ENCODE peak calls at places on chromosomes 6 and 20, in ten cellular contexts. S is heart right ventricle; J is PC-3; W is psoas muscle; F is naive thymus-derived CD4-positive, alpha-beta T cell; T is tibial nerve; V is body of pancreas; Q is right lobe of liver; C is GM23338; B is hepatocyte. G is an unnamed sample. For H3K4me1 and H3K27me3, the result is how much of the 10 kb centered on the place peaks cover.

GRCh38 chr6:138563650-138564049 is 64.4 kb upstream of the NHSL1 start:
- DNase-seq in J (peak), C (no peak), Q (no peak), S (no peak), V (no peak), T (no peak), W (no peak), B (peak), F (no peak), G (no peak)

GRCh38 chr20:36919715-36920333 is 31.7 kb downstream of the SAMHD1 start:
- DNase-seq in C (peak), J (peak), T (no peak), W (no peak), B (peak), Q (no peak), V (no peak), S (no peak), F (peak), G (peak)

GRCh38 chr6:76418657-76419217 is 346.3 kb upstream of the IMPG1 start:
- DNase-seq in F (no peak), S (no peak), B (no peak), W (no peak), J (no peak), V (no peak), Q (no peak), C (no peak), T (no peak), G (no peak)

GRCh38 chr20:24681634-24682495 is 212.4 kb downstream of the SYNDIG1 start:
- DNase-seq in S (no peak), V (no peak), J (no peak), W (no peak), F (no peak), C (no peak), T (no peak), Q (no peak), B (no peak), G (no peak)

GRCh38 chr20:13325033-13325432 is 104.0 kb downstream of the ISM1 start:
- DNase-seq in C (peak), J (peak), Q (no peak), B (peak), F (no peak), W (no peak), V (no peak), T (no peak), S (no peak), G (no peak)

GRCh38 chr6:116221931-116222330 is 31.9 kb downstream of the TSPYL4 start:
- DNase-seq in V (no peak), W (no peak), S (no peak), J (no peak), F (no peak), C (no peak), B (no peak), T (no peak), Q (no peak), G (no peak)

GRCh38 chr6:125747589-125748533 is 1.6 kb upstream of the HEY2 start:
- DNase-seq in C (peak), V (peak), T (peak), W (peak), J (no peak), S (peak), Q (peak), B (peak), F (peak), G (peak)

GRCh38 chr20:54082100-54082499 is 11.7 kb upstream of the BCAS1 start:
- DNase-seq in F (no peak), B (no peak), J (no peak), V (no peak), S (no peak), Q (no peak), T (no peak), C (no peak), W (no peak), G (no peak)

GRCh38 chr20:38764563-38765355 is 16.5 kb downstream of the ACTR5 start:
- DNase-seq in F (no peak), S (no peak), W (no peak), T (no peak), J (peak), V (peak), B (peak), C (no peak), Q (no peak), G (no peak)

GRCh38 chr6:33613794-33614166 is 7.3 kb upstream of the ITPR3 start:
- DNase-seq in W (peak), F (no peak), J (peak), Q (no peak), B (no peak), V (no peak), S (no peak), C (no peak), T (no peak), G (no peak)

GRCh38 chr6:138590796-138591709 is 91.8 kb upstream of the NHSL1 start:
- DNase-seq in F (peak), Q (no peak), S (no peak), J (peak), T (peak), B (peak), W (no peak), V (peak), C (peak), G (no peak)

GRCh38 chr20:37273988-37274387 is 12.4 kb upstream of the GHRH start:
- DNase-seq in Q (no peak), S (no peak), W (no peak), J (no peak), B (no peak), C (no peak), T (no peak), F (no peak), V (no peak), G (no peak)

GRCh38 chr6:157443066-157443800 is 62.2 kb downstream of the ZDHHC14 start:
- DNase-seq in S (no peak), C (no peak), T (no peak), V (no peak), Q (no peak), J (peak), W (no peak), F (no peak), B (no peak), G (no peak)

GRCh38 chr20:3084986-3085360 is 449 bp upstream of the AVP start:
- DNase-seq in S (no peak), T (no peak), V (no peak), W (no peak), J (no peak), Q (no peak), B (no peak), C (no peak), F (no peak), G (no peak)

GRCh38 chr6:8059129-8059528 is 5.1 kb downstream of the BLOC1S5 start:
- DNase-seq in Q (no peak), S (no peak), W (no peak), T (no peak), C (peak), V (no peak), J (peak), F (no peak), B (peak), G (no peak)

GRCh38 chr6:112050417-112050816 is 3.5 kb upstream of the CCN6 start:
- DNase-seq in C (no peak), F (no peak), V (no peak), S (no peak), T (no peak), Q (no peak), J (no peak), B (no peak), W (no peak), G (no peak)

GRCh38 chr20:61896058-61896961 is 169.4 kb downstream of the TAF4 start:
- DNase-seq in F (no peak), J (peak), B (peak), S (peak), W (no peak), T (peak), C (peak), V (peak), Q (no peak), G (no peak)

GRCh38 chr6:35320031-35320410 is 22.3 kb upstream of the PPARD start:
- DNase-seq in Q (no peak), V (no peak), T (no peak), F (no peak), C (no peak), S (no peak), W (no peak), B (no peak), J (no peak), G (no peak)

GRCh38 chr20:51388227-51388626 is 154.3 kb downstream of the NFATC2 start:
- DNase-seq in S (no peak), C (no peak), Q (no peak), J (peak), B (no peak), V (no peak), F (no peak), T (no peak), W (no peak), G (no peak)

GRCh38 chr6:43759926-43760798 is 9.8 kb upstream of the VEGFA start:
- DNase-seq in J (no peak), T (no peak), Q (no peak), V (peak), F (no peak), S (no peak), W (no peak), C (no peak), B (no peak), G (no peak)

GRCh38 chr6:73610444-73611275 is 43.1 kb downstream of the SLC17A5 start:
- DNase-seq in F (peak), V (no peak), B (peak), Q (no peak), J (peak), S (no peak), W (no peak), C (peak), T (peak), G (peak)

GRCh38 chr20:16397053-16397452 is 176.2 kb downstream of the KIF16B start:
- DNase-seq in V (peak), B (peak), C (no peak), T (peak), Q (no peak), S (peak), W (peak), F (no peak), J (no peak), G (no peak)

GRCh38 chr6:53734473-53735299 is 60.1 kb upstream of the LRRC1 start:
- DNase-seq in Q (no peak), V (peak), T (no peak), J (peak), S (peak), F (no peak), B (peak), W (no peak), C (peak), G (no peak)

GRCh38 chr6:138882369-138883017 is 86.6 kb downstream of the ECT2L start:
- DNase-seq in W (no peak), B (no peak), T (no peak), F (no peak), S (no peak), C (no peak), J (no peak), V (no peak), Q (no peak), G (no peak)

GRCh38 chr20:38840053-38840893 is 34.8 kb downstream of the PPP1R16B start:
- DNase-seq in T (no peak), C (no peak), Q (no peak), W (no peak), J (no peak), V (no peak), S (no peak), B (no peak), F (no peak), G (peak)

GRCh38 chr6:3811191-3811590 is 38.0 kb upstream of the FAM50B start:
- DNase-seq in F (no peak), Q (no peak), J (no peak), S (no peak), C (no peak), T (no peak), B (no peak), V (peak), W (no peak), G (no peak)

GRCh38 chr6:77463308-77463880 is at the start of gene HTR1B:
- DNase-seq in Q (no peak), S (no peak), V (no peak), F (no peak), W (no peak), T (no peak), C (peak), J (no peak), B (peak), G (no peak)

GRCh38 chr6:126535585-126535984 is 195.7 kb downstream of the CENPW start:
- DNase-seq in C (no peak), S (no peak), V (no peak), T (no peak), W (no peak), B (no peak), Q (no peak), J (no peak), F (no peak), G (no peak)

GRCh38 chr20:50144362-50144761 is 9.2 kb downstream of the PEDS1 start:
- DNase-seq in W (peak), J (peak), S (no peak), B (peak), T (peak), C (no peak), V (no peak), Q (no peak), F (no peak), G (no peak)

GRCh38 chr6:34810936-34811632 is 19.2 kb downstream of the BLTP3A start:
- DNase-seq in V (peak), T (no peak), W (no peak), Q (no peak), F (no peak), S (no peak), J (peak), B (peak), C (no peak), G (no peak)

GRCh38 chr6:16374796-16375195 is 136.4 kb downstream of the GMPR start:
- DNase-seq in S (no peak), V (no peak), F (no peak), W (no peak), J (no peak), Q (no peak), T (no peak), B (no peak), C (no peak), G (no peak)

DNA sequence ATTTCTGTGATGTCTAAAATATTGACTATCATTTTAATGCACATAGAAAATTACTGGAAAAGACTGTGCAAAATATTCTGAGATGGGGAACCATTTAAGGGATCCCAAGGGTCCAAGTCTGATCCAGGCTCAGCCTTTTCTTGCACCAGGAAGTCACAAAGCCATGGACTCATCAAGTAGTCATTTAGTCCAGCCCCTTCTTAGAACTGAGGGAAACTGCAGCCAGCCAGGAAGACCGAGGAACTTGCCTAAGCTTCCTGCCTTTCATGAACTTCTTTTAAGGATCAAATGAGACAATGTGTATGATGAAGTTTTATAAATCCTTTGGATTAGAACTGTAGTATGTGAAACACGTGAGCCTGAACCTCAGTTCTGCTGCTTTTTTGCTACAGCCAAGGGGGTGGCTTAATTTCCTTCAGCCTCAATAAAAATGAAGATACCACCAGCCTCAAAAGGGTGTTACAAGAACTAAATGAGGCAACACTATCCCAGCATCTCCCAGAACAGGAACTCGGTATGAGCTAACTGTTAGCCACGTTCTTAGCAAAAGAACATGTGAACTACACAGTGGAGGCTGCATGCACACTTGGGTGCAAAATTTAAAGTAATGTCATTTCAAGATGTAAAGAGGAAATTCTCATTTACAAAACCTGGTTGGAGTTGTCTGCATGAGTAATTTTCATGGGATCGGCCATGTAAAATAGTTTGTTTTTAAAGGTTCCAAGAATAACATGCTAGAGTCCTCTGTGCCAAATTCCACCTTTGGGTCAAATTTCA is 76.0 kb upstream of the TBC1D7 start:
- DNase-seq in B (no peak), J (peak), V (no peak), W (no peak), Q (no peak), T (no peak), F (no peak), C (no peak), S (no peak), G (no peak)
- H3K4me3 ChIP-seq in B (no peak), J (no peak), V (no peak), W (no peak), Q (no peak), T (no peak), F (no peak), C (no peak), S (no peak), G (no peak)

DNA sequence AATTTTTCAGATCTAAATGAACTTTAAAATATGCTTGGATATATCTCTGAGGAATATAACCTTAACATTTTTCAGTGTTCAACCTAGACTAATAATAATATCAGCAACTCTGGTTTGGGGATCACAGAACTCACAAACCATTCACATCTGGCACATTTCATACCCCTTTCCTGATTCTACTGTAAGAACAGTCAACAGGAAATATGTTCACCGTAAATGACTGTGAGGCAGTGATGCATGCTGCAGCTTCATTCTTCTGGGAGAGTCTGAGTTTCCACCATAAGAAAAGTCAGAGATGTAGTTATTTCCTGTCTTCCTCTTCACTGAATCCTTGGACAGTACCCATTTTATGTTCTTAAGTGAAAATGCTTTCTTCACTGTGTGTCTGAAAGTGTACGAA is 134.2 kb upstream of the IFNGR1 start:
- DNase-seq in S (no peak), F (no peak), J (no peak), V (no peak), B (no peak), W (no peak), Q (no peak), C (no peak), T (no peak), G (no peak)
- H3K4me1 ChIP-seq in S (under half), F (under half), J (under half), V (under half), B (under half), W (under half), Q (half or more), C (under half), T (under half), G (under half)

GRCh38 chr6:56839533-56840183 is 115.2 kb upstream of the BEND6 start:
- DNase-seq in F (no peak), W (no peak), S (no peak), Q (no peak), B (no peak), V (no peak), J (no peak), C (no peak), T (no peak), G (no peak)

GRCh38 chr6:56838016-56838555 is 116.8 kb upstream of the BEND6 start:
- DNase-seq in C (no peak), T (no peak), J (no peak), W (no peak), V (no peak), B (no peak), F (no peak), S (no peak), Q (no peak), G (no peak)

GRCh38 chr6:56835612-56836011 is 119.3 kb upstream of the BEND6 start:
- DNase-seq in V (no peak), J (no peak), Q (no peak), T (no peak), F (no peak), B (no peak), S (no peak), W (no peak), C (no peak), G (no peak)

GRCh38 chr6:56838965-56839364 is 115.9 kb upstream of the BEND6 start:
- DNase-seq in V (no peak), T (no peak), J (no peak), S (no peak), F (no peak), W (no peak), Q (no peak), B (no peak), C (no peak), G (no peak)

DNA sequence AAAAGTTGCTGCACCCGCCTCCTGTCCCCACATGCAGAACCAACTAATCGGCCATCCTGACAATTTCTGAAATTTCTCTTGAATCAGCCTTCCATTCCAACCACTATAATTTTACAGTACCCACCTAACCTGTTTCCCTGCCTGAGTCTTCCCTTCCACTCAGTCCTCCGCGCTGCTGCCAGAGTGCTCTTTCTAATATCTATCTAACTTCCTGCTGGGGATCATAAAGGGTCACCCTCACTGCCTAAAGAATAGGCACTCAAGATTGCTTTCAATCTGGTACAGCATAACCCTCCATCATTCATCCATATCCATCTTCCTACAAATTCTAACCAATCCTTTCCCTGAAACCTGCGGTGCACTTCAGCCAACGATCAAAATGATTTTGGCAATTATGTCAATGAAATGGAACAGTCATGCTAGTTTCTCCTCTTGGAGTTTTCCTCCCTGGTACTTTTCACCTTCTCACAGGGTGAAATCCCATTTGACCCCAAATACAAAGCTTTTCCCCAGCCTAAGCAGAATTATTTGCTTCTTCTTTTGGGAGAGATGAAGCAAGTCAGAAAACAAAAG is 117.5 kb upstream of the BEND6 start:
- DNase-seq in W (no peak), Q (no peak), C (peak), F (no peak), B (no peak), S (no peak), T (no peak), V (no peak), J (no peak), G (no peak)
- H3K27me3 ChIP-seq in W (under half), Q (under half), C (under half), F (under half), B (under half), S (under half), T (under half), V (under half), J (under half), G (under half)

GRCh38 chr6:165742047-165742446 is 79.0 kb upstream of the PDE10A start:
- DNase-seq in T (no peak), Q (no peak), W (no peak), F (no peak), J (no peak), V (no peak), B (no peak), C (no peak), S (no peak), G (no peak)

GRCh38 chr6:165743366-165743898 is 80.4 kb upstream of the PDE10A start:
- DNase-seq in F (no peak), W (no peak), Q (no peak), V (no peak), B (no peak), J (no peak), T (no peak), C (no peak), S (no peak), G (no peak)

GRCh38 chr6:165745492-165745891 is 82.5 kb upstream of the PDE10A start:
- DNase-seq in W (no peak), Q (no peak), J (no peak), T (no peak), B (no peak), V (no peak), C (no peak), S (no peak), F (no peak), G (no peak)

GRCh38 chr6:165746331-165746730 is 83.3 kb upstream of the PDE10A start:
- DNase-seq in C (no peak), J (no peak), V (no peak), T (no peak), W (no peak), Q (peak), B (no peak), F (no peak), S (no peak), G (no peak)

DNA sequence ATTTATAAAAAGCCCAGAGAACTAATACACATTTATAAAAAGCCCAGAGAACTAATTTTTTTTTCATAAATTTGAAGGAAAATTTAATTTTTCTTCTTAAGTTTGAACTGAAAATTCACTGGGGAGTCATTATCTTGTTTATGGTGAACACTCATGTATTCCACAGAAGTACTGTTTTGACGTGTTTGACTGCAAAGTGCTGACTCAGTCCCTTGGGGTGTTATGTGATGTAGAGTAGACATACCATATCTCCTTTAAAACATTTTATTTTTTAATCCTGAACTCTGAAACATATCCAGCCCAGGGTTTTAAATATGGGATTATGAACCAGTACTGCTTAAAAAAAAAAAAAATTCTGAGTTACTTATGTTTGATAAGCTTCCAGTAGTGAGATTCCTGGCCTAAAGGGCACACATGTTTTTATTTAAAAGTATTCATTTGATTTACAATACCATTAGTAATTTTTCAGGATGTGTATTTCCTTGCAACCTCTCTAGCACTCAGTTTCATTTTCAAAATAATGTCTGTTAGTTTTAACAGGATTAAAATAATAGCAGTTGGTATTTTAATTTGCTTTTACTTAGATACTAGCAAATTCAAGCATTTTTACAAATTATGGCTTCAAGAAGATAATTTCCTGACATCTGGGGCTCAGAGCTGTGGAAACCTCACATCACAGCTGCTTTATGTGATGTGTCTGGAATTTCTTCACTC is 81.6 kb upstream of the PDE10A start:
- DNase-seq in V (no peak), W (no peak), Q (no peak), T (no peak), F (no peak), J (no peak), S (no peak), B (no peak), C (no peak), G (no peak)
- H3K4me3 ChIP-seq in V (no peak), W (no peak), Q (no peak), T (no peak), F (no peak), J (no peak), S (no peak), B (no peak), C (no peak), G (no peak)

G was measured in CD4-positive, alpha-beta memory T cell.